ENCODE peak calls at places on chromosomes 1 and 21, in six cellular contexts. One of them, this sample, is unnamed.

GRCh38 chr1:228294717-228295116 is 86.9 kb downstream of the OBSCN start:
- DNase-seq in activated CD4-positive, alpha-beta T cell treated with anti-CD3 and anti-CD28 coated beads, Interleukin-2, amount 10 ng/mL, durations not matched to agents 7 days and 5 days: no peak
- DNase-seq in COR-L47: no peak
- DNase-seq in kidney glomerular epithelial cell: no peak
- DNase-seq in thoracic aorta: no peak
- DNase-seq in AG10803: no peak
- DNase-seq in this sample: no peak

GRCh38 chr21:35775778-35776515 is 284.4 kb downstream of the SETD4 start:
- DNase-seq in activated CD4-positive, alpha-beta T cell treated with anti-CD3 and anti-CD28 coated beads, Interleukin-2, amount 10 ng/mL, durations not matched to agents 7 days and 5 days: no peak
- DNase-seq in COR-L47: no peak
- DNase-seq in kidney glomerular epithelial cell: no peak
- DNase-seq in thoracic aorta: no peak
- DNase-seq in AG10803: no peak
- DNase-seq in this sample: no peak

GRCh38 chr1:162631546-162632233 is 574 bp upstream of the DDR2 start:
- DNase-seq in activated CD4-positive, alpha-beta T cell treated with anti-CD3 and anti-CD28 coated beads, Interleukin-2, amount 10 ng/mL, durations not matched to agents 7 days and 5 days: no peak
- DNase-seq in COR-L47: no peak
- DNase-seq in kidney glomerular epithelial cell: no peak
- DNase-seq in thoracic aorta: no peak
- DNase-seq in AG10803: peak
- DNase-seq in this sample: no peak

GRCh38 chr1:41474490-41475271 is 9.8 kb downstream of the EDN2 start:
- DNase-seq in activated CD4-positive, alpha-beta T cell treated with anti-CD3 and anti-CD28 coated beads, Interleukin-2, amount 10 ng/mL, durations not matched to agents 7 days and 5 days: no peak
- DNase-seq in COR-L47: peak
- DNase-seq in kidney glomerular epithelial cell: no peak
- DNase-seq in thoracic aorta: no peak
- DNase-seq in AG10803: no peak
- DNase-seq in this sample: no peak

GRCh38 chr1:241460098-241460873 is 59.3 kb downstream of the FH start:
- DNase-seq in activated CD4-positive, alpha-beta T cell treated with anti-CD3 and anti-CD28 coated beads, Interleukin-2, amount 10 ng/mL, durations not matched to agents 7 days and 5 days: no peak
- DNase-seq in COR-L47: no peak
- DNase-seq in kidney glomerular epithelial cell: no peak
- DNase-seq in thoracic aorta: no peak
- DNase-seq in AG10803: no peak
- DNase-seq in this sample: no peak

GRCh38 chr21:39153842-39154241 is 29.4 kb downstream of the PSMG1 start:
- DNase-seq in activated CD4-positive, alpha-beta T cell treated with anti-CD3 and anti-CD28 coated beads, Interleukin-2, amount 10 ng/mL, durations not matched to agents 7 days and 5 days: no peak
- DNase-seq in COR-L47: no peak
- DNase-seq in kidney glomerular epithelial cell: no peak
- DNase-seq in thoracic aorta: no peak
- DNase-seq in AG10803: no peak
- DNase-seq in this sample: no peak

GRCh38 chr1:216598448-216598847 is 124.8 kb downstream of the ESRRG start:
- DNase-seq in activated CD4-positive, alpha-beta T cell treated with anti-CD3 and anti-CD28 coated beads, Interleukin-2, amount 10 ng/mL, durations not matched to agents 7 days and 5 days: no peak
- DNase-seq in COR-L47: no peak
- DNase-seq in kidney glomerular epithelial cell: no peak
- DNase-seq in thoracic aorta: no peak
- DNase-seq in AG10803: no peak
- DNase-seq in this sample: no peak

GRCh38 chr1:159214149-159214760 is 9.6 kb downstream of the ACKR1 start:
- DNase-seq in activated CD4-positive, alpha-beta T cell treated with anti-CD3 and anti-CD28 coated beads, Interleukin-2, amount 10 ng/mL, durations not matched to agents 7 days and 5 days: peak
- DNase-seq in COR-L47: no peak
- DNase-seq in kidney glomerular epithelial cell: peak
- DNase-seq in thoracic aorta: no peak
- DNase-seq in AG10803: peak
- DNase-seq in this sample: peak

GRCh38 chr21:31316488-31317169 is 27.4 kb downstream of the TIAM1 start:
- DNase-seq in activated CD4-positive, alpha-beta T cell treated with anti-CD3 and anti-CD28 coated beads, Interleukin-2, amount 10 ng/mL, durations not matched to agents 7 days and 5 days: no peak
- DNase-seq in COR-L47: no peak
- DNase-seq in kidney glomerular epithelial cell: no peak
- DNase-seq in thoracic aorta: no peak
- DNase-seq in AG10803: no peak
- DNase-seq in this sample: peak

GRCh38 chr1:7042322-7043231 is 257.3 kb downstream of the CAMTA1 start:
- DNase-seq in activated CD4-positive, alpha-beta T cell treated with anti-CD3 and anti-CD28 coated beads, Interleukin-2, amount 10 ng/mL, durations not matched to agents 7 days and 5 days: peak
- DNase-seq in COR-L47: peak
- DNase-seq in kidney glomerular epithelial cell: peak
- DNase-seq in thoracic aorta: no peak
- DNase-seq in AG10803: peak
- DNase-seq in this sample: peak

GRCh38 chr1:26472330-26472900 is at the start of gene HMGN2:
- DNase-seq in activated CD4-positive, alpha-beta T cell treated with anti-CD3 and anti-CD28 coated beads, Interleukin-2, amount 10 ng/mL, durations not matched to agents 7 days and 5 days: peak
- DNase-seq in COR-L47: peak
- DNase-seq in kidney glomerular epithelial cell: peak
- DNase-seq in thoracic aorta: peak
- DNase-seq in AG10803: peak
- DNase-seq in this sample: peak

GRCh38 chr1:28114844-28115243 is 26.4 kb upstream of the EYA3 start:
- DNase-seq in activated CD4-positive, alpha-beta T cell treated with anti-CD3 and anti-CD28 coated beads, Interleukin-2, amount 10 ng/mL, durations not matched to agents 7 days and 5 days: no peak
- DNase-seq in COR-L47: no peak
- DNase-seq in kidney glomerular epithelial cell: no peak
- DNase-seq in thoracic aorta: no peak
- DNase-seq in AG10803: no peak
- DNase-seq in this sample: no peak

GRCh38 chr21:44829507-44830092 is 11.7 kb upstream of the SUMO3 start:
- DNase-seq in activated CD4-positive, alpha-beta T cell treated with anti-CD3 and anti-CD28 coated beads, Interleukin-2, amount 10 ng/mL, durations not matched to agents 7 days and 5 days: no peak
- DNase-seq in COR-L47: no peak
- DNase-seq in kidney glomerular epithelial cell: no peak
- DNase-seq in thoracic aorta: no peak
- DNase-seq in AG10803: no peak
- DNase-seq in this sample: no peak

GRCh38 chr1:9589144-9589718 is 520 bp downstream of the TMEM201 start:
- DNase-seq in activated CD4-positive, alpha-beta T cell treated with anti-CD3 and anti-CD28 coated beads, Interleukin-2, amount 10 ng/mL, durations not matched to agents 7 days and 5 days: peak
- DNase-seq in COR-L47: no peak
- DNase-seq in kidney glomerular epithelial cell: no peak
- DNase-seq in thoracic aorta: no peak
- DNase-seq in AG10803: peak
- DNase-seq in this sample: peak

GRCh38 chr1:110948038-110948810 is 15.5 kb downstream of the LRIF1 start:
- DNase-seq in activated CD4-positive, alpha-beta T cell treated with anti-CD3 and anti-CD28 coated beads, Interleukin-2, amount 10 ng/mL, durations not matched to agents 7 days and 5 days: no peak
- DNase-seq in COR-L47: no peak
- DNase-seq in kidney glomerular epithelial cell: no peak
- DNase-seq in thoracic aorta: no peak
- DNase-seq in AG10803: peak
- DNase-seq in this sample: peak

GRCh38 chr21:40847956-40848355 is 998 bp upstream of the DSCAM start:
- DNase-seq in activated CD4-positive, alpha-beta T cell treated with anti-CD3 and anti-CD28 coated beads, Interleukin-2, amount 10 ng/mL, durations not matched to agents 7 days and 5 days: no peak
- DNase-seq in COR-L47: peak
- DNase-seq in kidney glomerular epithelial cell: no peak
- DNase-seq in thoracic aorta: no peak
- DNase-seq in AG10803: no peak
- DNase-seq in this sample: no peak

GRCh38 chr1:17883662-17884395 is 128.7 kb downstream of the ACTL8 start:
- DNase-seq in activated CD4-positive, alpha-beta T cell treated with anti-CD3 and anti-CD28 coated beads, Interleukin-2, amount 10 ng/mL, durations not matched to agents 7 days and 5 days: no peak
- DNase-seq in COR-L47: no peak
- DNase-seq in kidney glomerular epithelial cell: no peak
- DNase-seq in thoracic aorta: no peak
- DNase-seq in AG10803: no peak
- DNase-seq in this sample: no peak

GRCh38 chr1:173506437-173506836 is 29.3 kb downstream of the PRDX6 start:
- DNase-seq in activated CD4-positive, alpha-beta T cell treated with anti-CD3 and anti-CD28 coated beads, Interleukin-2, amount 10 ng/mL, durations not matched to agents 7 days and 5 days: no peak
- DNase-seq in COR-L47: no peak
- DNase-seq in kidney glomerular epithelial cell: peak
- DNase-seq in thoracic aorta: no peak
- DNase-seq in AG10803: no peak
- DNase-seq in this sample: peak

GRCh38 chr1:200090252-200091159 is 63.0 kb downstream of the NR5A2 start:
- DNase-seq in activated CD4-positive, alpha-beta T cell treated with anti-CD3 and anti-CD28 coated beads, Interleukin-2, amount 10 ng/mL, durations not matched to agents 7 days and 5 days: no peak
- DNase-seq in COR-L47: no peak
- DNase-seq in kidney glomerular epithelial cell: no peak
- DNase-seq in thoracic aorta: no peak
- DNase-seq in AG10803: peak
- DNase-seq in this sample: peak

GRCh38 chr1:168172250-168172915 is 6.4 kb upstream of the TIPRL start:
- DNase-seq in activated CD4-positive, alpha-beta T cell treated with anti-CD3 and anti-CD28 coated beads, Interleukin-2, amount 10 ng/mL, durations not matched to agents 7 days and 5 days: no peak
- DNase-seq in COR-L47: no peak
- DNase-seq in kidney glomerular epithelial cell: no peak
- DNase-seq in thoracic aorta: no peak
- DNase-seq in AG10803: no peak
- DNase-seq in this sample: no peak

GRCh38 chr21:25370311-25370744 is 237.0 kb downstream of the MRPL39 start:
- DNase-seq in activated CD4-positive, alpha-beta T cell treated with anti-CD3 and anti-CD28 coated beads, Interleukin-2, amount 10 ng/mL, durations not matched to agents 7 days and 5 days: no peak
- DNase-seq in COR-L47: no peak
- DNase-seq in kidney glomerular epithelial cell: peak
- DNase-seq in thoracic aorta: no peak
- DNase-seq in AG10803: peak
- DNase-seq in this sample: peak

GRCh38 chr1:24720152-24720551 is 25.1 kb upstream of the CLIC4 start:
- DNase-seq in activated CD4-positive, alpha-beta T cell treated with anti-CD3 and anti-CD28 coated beads, Interleukin-2, amount 10 ng/mL, durations not matched to agents 7 days and 5 days: no peak
- DNase-seq in COR-L47: no peak
- DNase-seq in kidney glomerular epithelial cell: no peak
- DNase-seq in thoracic aorta: peak
- DNase-seq in AG10803: peak
- DNase-seq in this sample: peak

GRCh38 chr21:44350773-44351481 is 2.5 kb upstream of the TRPM2 start:
- DNase-seq in activated CD4-positive, alpha-beta T cell treated with anti-CD3 and anti-CD28 coated beads, Interleukin-2, amount 10 ng/mL, durations not matched to agents 7 days and 5 days: no peak
- DNase-seq in COR-L47: no peak
- DNase-seq in kidney glomerular epithelial cell: no peak
- DNase-seq in thoracic aorta: no peak
- DNase-seq in AG10803: no peak
- DNase-seq in this sample: no peak